ENCODE peak calls at places on chromosomes 16 and 17, in five cellular contexts. H is tibial artery, R is heart right ventricle, W is mesendoderm, B is tibial nerve. U is an unnamed sample. For H3K27me3, the result is how much of the 10 kb centered on the place peaks cover.

GRCh38 chr16:3487521-3488410 is 7.5 kb downstream of the C16orf90 start:
- DNase-seq in H (no peak), R (no peak), W (peak), B (no peak), U (no peak)

GRCh38 chr17:77489239-77489897 is 348.6 kb downstream of the SEC14L1 start:
- DNase-seq in H (no peak), R (no peak), W (no peak), B (no peak), U (no peak)

GRCh38 chr16:1874854-1875253 is 2.9 kb upstream of the MEIOB start:
- DNase-seq in H (no peak), R (no peak), W (no peak), B (no peak), U (no peak)

GRCh38 chr16:82062645-82063058 is 27.6 kb downstream of the HSD17B2 start:
- DNase-seq in H (no peak), R (no peak), W (no peak), B (no peak), U (no peak)

GRCh38 chr16:5506021-5506420 is 408.4 kb upstream of the EEF2KMT start:
- DNase-seq in H (no peak), R (no peak), W (no peak), B (no peak), U (no peak)

GRCh38 chr16:22814330-22815105 is 556 bp downstream of the HS3ST2 start:
- DNase-seq in H (peak), R (peak), W (peak), B (no peak), U (no peak)

GRCh38 chr17:75661531-75661930 is 5.4 kb downstream of the RECQL5 start:
- DNase-seq in H (no peak), R (no peak), W (no peak), B (no peak), U (no peak)

GRCh38 chr17:42819939-42820535 is 4.0 kb downstream of the BECN1 start:
- DNase-seq in H (no peak), R (peak), W (peak), B (no peak), U (no peak)

GRCh38 chr17:49434821-49435581 is 20.3 kb upstream of the PHB1 start:
- DNase-seq in H (peak), R (no peak), W (peak), B (peak), U (no peak)

GRCh38 chr17:42568341-42569111 is 1.6 kb downstream of the MLX start:
- DNase-seq in H (no peak), R (no peak), W (no peak), B (no peak), U (no peak)

GRCh38 chr17:1628856-1629646 is 417 bp upstream of the SLC43A2 start:
- DNase-seq in H (peak), R (peak), W (peak), B (peak), U (peak)

GRCh38 chr16:83552193-83552592 is 255.6 kb upstream of the HSBP1 start:
- DNase-seq in H (no peak), R (no peak), W (no peak), B (no peak), U (no peak)

GRCh38 chr17:31525801-31526549 is 134.5 kb downstream of the RAB11FIP4 start:
- DNase-seq in H (no peak), R (no peak), W (peak), B (no peak), U (no peak)

GRCh38 chr16:67834242-67834614 is 7.9 kb upstream of the THAP11 start:
- DNase-seq in H (no peak), R (no peak), W (no peak), B (no peak), U (no peak)
- H3K4me3 ChIP-seq in H (peak), R (peak), W (no peak), B (peak), U (peak)

GRCh38 chr16:78596996-78597422 is 497.6 kb downstream of the WWOX start:
- DNase-seq in H (no peak), R (no peak), W (no peak), B (no peak), U (no peak)

GRCh38 chr16:78596348-78596995 is 497.0 kb downstream of the WWOX start:
- DNase-seq in H (no peak), R (no peak), W (no peak), B (no peak), U (no peak)

GRCh38 chr16:78591682-78592103 is 492.2 kb downstream of the WWOX start:
- DNase-seq in H (no peak), R (no peak), W (no peak), B (no peak), U (no peak)

GRCh38 chr16:78593352-78593751 is 493.9 kb downstream of the WWOX start:
- DNase-seq in H (no peak), R (no peak), W (no peak), B (no peak), U (no peak)

GRCh38 chr16:78594191-78594590 is 494.7 kb downstream of the WWOX start:
- DNase-seq in H (no peak), R (no peak), W (no peak), B (no peak), U (no peak)
- H3K27me3 ChIP-seq in H (under half), R (under half), W (under half), B (under half), U (under half)

DNA sequence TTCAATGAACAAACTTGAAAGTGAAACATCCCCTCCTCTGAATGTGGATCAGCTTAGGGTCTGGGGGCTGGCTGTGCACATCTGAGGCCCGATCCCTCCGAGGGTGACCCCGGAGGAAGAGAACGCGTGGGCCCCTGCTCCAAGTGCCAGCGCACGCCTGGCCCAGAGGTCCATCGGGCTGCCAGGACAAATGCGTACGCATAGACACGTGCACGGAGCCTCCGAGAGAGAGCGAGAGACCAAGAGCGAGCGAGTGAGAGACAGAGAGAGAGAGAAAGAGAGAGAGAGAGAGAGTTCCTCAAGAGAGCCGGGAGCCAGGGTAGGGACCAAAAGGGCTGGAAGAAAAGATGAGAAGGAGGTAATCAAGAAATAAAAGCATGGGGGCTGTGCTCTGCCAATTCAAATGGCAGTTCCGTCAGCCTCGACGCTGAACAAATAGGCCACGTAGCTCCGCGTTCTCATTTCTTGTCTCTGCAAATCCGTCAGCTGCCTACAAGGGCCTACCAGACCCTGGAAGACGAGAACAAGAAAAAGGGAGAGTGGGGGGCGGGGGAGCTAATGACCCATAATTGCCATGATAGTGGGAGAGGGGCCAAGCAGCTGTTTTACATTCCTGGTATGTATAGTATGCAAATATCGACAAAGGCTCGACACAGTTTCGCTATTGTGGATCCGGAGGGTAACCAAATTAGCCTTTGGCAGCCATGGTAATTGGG is 435.3 kb upstream of the ZFHX3 start:
- DNase-seq in H (no peak), R (no peak), W (peak), B (no peak), U (peak)
- H3K4me3 ChIP-seq in H (no peak), R (no peak), W (no peak), B (peak), U (no peak)

GRCh38 chr17:16506188-16506587 is 14.2 kb upstream of the LRRC75A start:
- DNase-seq in H (no peak), R (no peak), W (no peak), B (no peak), U (no peak)

GRCh38 chr17:16507918-16508533 is 16.0 kb upstream of the LRRC75A start:
- DNase-seq in H (no peak), R (no peak), W (no peak), B (no peak), U (no peak)

DNA sequence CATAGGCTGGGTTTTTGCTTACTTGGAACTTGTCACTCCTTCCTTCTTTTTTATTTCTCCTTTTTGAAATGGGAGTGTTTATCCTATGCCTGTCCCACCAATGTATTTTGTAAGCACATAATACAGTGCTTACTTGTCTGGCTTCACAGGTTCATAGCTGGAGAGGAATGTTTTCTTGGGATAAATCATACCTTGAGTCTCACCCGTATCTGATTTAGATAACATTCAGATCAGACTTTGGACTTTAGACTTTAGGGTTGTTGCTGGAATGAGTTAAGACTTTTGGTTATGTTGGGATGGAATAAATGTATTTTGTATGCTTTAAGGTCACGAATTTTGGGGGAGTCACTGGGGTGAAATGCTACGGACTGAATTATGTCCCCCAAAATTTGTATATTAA is 13.0 kb upstream of the LRRC75A start:
- DNase-seq in H (no peak), R (no peak), W (no peak), B (no peak), U (no peak)
- H3K27me3 ChIP-seq in H (under half), R (under half), W (under half), B (under half), U (under half)

GRCh38 chr16:88283596-88283995 is 99.2 kb upstream of the ZNF469 start:
- DNase-seq in H (no peak), R (no peak), W (no peak), B (no peak), U (no peak)

GRCh38 chr16:88284626-88285513 is 97.9 kb upstream of the ZNF469 start:
- DNase-seq in H (no peak), R (no peak), W (no peak), B (no peak), U (no peak)

GRCh38 chr16:88279998-88280397 is 102.8 kb upstream of the ZNF469 start:
- DNase-seq in H (no peak), R (no peak), W (no peak), B (no peak), U (no peak)

GRCh38 chr16:88284101-88284500 is 98.7 kb upstream of the ZNF469 start:
- DNase-seq in H (no peak), R (no peak), W (no peak), B (no peak), U (no peak)

GRCh38 chr16:88282221-88283041 is 100.3 kb upstream of the ZNF469 start:
- DNase-seq in H (no peak), R (no peak), W (no peak), B (no peak), U (no peak)
- H3K4me3 ChIP-seq in H (no peak), R (no peak), W (no peak), B (no peak), U (no peak)

GRCh38 chr16:89066746-89067145 is 26.9 kb upstream of the ACSF3 start:
- DNase-seq in H (no peak), R (no peak), W (no peak), B (no peak), U (no peak)
- H3K27me3 ChIP-seq in H (half or more), R (under half), W (under half), B (half or more), U (under half)

U was measured in right atrium auricular region.